ENCODE peak calls at places on chromosome 17, in six cellular contexts. One of them, this sample, is unnamed.
A peak's percentile ranks its signal among the peaks of the same experiment; 100 is the strongest.

GRCh38 chr17:4598776-4599504 is 14.6 kb downstream of the SMTNL2 start:
- DNase-seq in epithelial cell of esophagus: no peak
- DNase-seq in testis: peak; percentile 69
- DNase-seq in esophagus squamous epithelium: no peak
- DNase-seq in stomach: no peak
- DNase-seq in dorsolateral prefrontal cortex: no peak
- DNase-seq in this sample: no peak

GRCh38 chr17:66543526-66543925 is 241.1 kb downstream of the PRKCA start:
- DNase-seq in epithelial cell of esophagus: no peak
- DNase-seq in testis: no peak
- DNase-seq in esophagus squamous epithelium: no peak
- DNase-seq in stomach: no peak
- DNase-seq in dorsolateral prefrontal cortex: no peak
- DNase-seq in this sample: no peak

GRCh38 chr17:32483451-32484019 is 3.3 kb upstream of the CDK5R1 start:
- DNase-seq in epithelial cell of esophagus: peak; percentile 74
- DNase-seq in testis: peak; percentile 87
- DNase-seq in esophagus squamous epithelium: no peak
- DNase-seq in stomach: peak; percentile 42
- DNase-seq in dorsolateral prefrontal cortex: peak; percentile 83
- DNase-seq in this sample: no peak

GRCh38 chr17:65202833-65203571 is 65.8 kb downstream of the RGS9 start:
- DNase-seq in epithelial cell of esophagus: no peak
- DNase-seq in testis: no peak
- DNase-seq in esophagus squamous epithelium: no peak
- DNase-seq in stomach: no peak
- DNase-seq in dorsolateral prefrontal cortex: no peak
- DNase-seq in this sample: no peak

GRCh38 chr17:45675012-45675411 is 109.1 kb upstream of the CRHR1 start:
- DNase-seq in epithelial cell of esophagus: no peak
- DNase-seq in testis: no peak
- DNase-seq in esophagus squamous epithelium: no peak
- DNase-seq in stomach: no peak
- DNase-seq in dorsolateral prefrontal cortex: no peak
- DNase-seq in this sample: no peak

GRCh38 chr17:2704890-2705248 is 6.7 kb downstream of the CLUH start:
- DNase-seq in epithelial cell of esophagus: no peak
- DNase-seq in testis: no peak
- DNase-seq in esophagus squamous epithelium: no peak
- DNase-seq in stomach: no peak
- DNase-seq in dorsolateral prefrontal cortex: no peak
- DNase-seq in this sample: no peak

GRCh38 chr17:79622201-79622601 is 11.3 kb upstream of the RBFOX3 start:
- DNase-seq in epithelial cell of esophagus: no peak
- DNase-seq in testis: peak; percentile 11
- DNase-seq in esophagus squamous epithelium: no peak
- DNase-seq in stomach: no peak
- DNase-seq in dorsolateral prefrontal cortex: peak; percentile 22
- DNase-seq in this sample: no peak

GRCh38 chr17:28646039-28646754 is 1.2 kb upstream of the BLTP2 start:
- DNase-seq in epithelial cell of esophagus: no peak
- DNase-seq in testis: peak; percentile 74
- DNase-seq in esophagus squamous epithelium: no peak
- DNase-seq in stomach: no peak
- DNase-seq in dorsolateral prefrontal cortex: no peak
- DNase-seq in this sample: no peak

GRCh38 chr17:30292490-30292858 is 730 bp upstream of the BLMH start:
- DNase-seq in epithelial cell of esophagus: no peak
- DNase-seq in testis: no peak
- DNase-seq in esophagus squamous epithelium: no peak
- DNase-seq in stomach: no peak
- DNase-seq in dorsolateral prefrontal cortex: no peak
- DNase-seq in this sample: no peak

GRCh38 chr17:6823011-6823442 is 8.5 kb downstream of the TEKT1 start:
- DNase-seq in epithelial cell of esophagus: peak; percentile 65
- DNase-seq in testis: no peak
- DNase-seq in esophagus squamous epithelium: no peak
- DNase-seq in stomach: no peak
- DNase-seq in dorsolateral prefrontal cortex: no peak
- DNase-seq in this sample: no peak

GRCh38 chr17:79997004-79997673 is 38.5 kb downstream of the TBC1D16 start:
- DNase-seq in epithelial cell of esophagus: no peak
- DNase-seq in testis: no peak
- DNase-seq in esophagus squamous epithelium: peak; percentile 18
- DNase-seq in stomach: no peak
- DNase-seq in dorsolateral prefrontal cortex: no peak
- DNase-seq in this sample: peak; percentile 30

GRCh38 chr17:11996722-11997146 is 541 bp downstream of the ZNF18 start:
- DNase-seq in epithelial cell of esophagus: peak; percentile 41
- DNase-seq in testis: peak; percentile 50
- DNase-seq in esophagus squamous epithelium: peak; percentile 35
- DNase-seq in stomach: peak; percentile 44
- DNase-seq in dorsolateral prefrontal cortex: peak; percentile 57
- DNase-seq in this sample: peak; percentile 31

GRCh38 chr17:17493249-17493985 is 2.8 kb downstream of the RASD1 start:
- DNase-seq in epithelial cell of esophagus: peak; percentile 33
- DNase-seq in testis: peak; percentile 62
- DNase-seq in esophagus squamous epithelium: no peak
- DNase-seq in stomach: peak; percentile 67
- DNase-seq in dorsolateral prefrontal cortex: peak; percentile 61
- DNase-seq in this sample: no peak

GRCh38 chr17:58911741-58912343 is 156.2 kb downstream of the PPM1E start:
- DNase-seq in epithelial cell of esophagus: no peak
- DNase-seq in testis: peak; percentile 41
- DNase-seq in esophagus squamous epithelium: no peak
- DNase-seq in stomach: no peak
- DNase-seq in dorsolateral prefrontal cortex: no peak
- DNase-seq in this sample: no peak

GRCh38 chr17:76417499-76418143 is 33.2 kb downstream of the SPHK1 start:
- DNase-seq in epithelial cell of esophagus: no peak
- DNase-seq in testis: no peak
- DNase-seq in esophagus squamous epithelium: no peak
- DNase-seq in stomach: no peak
- DNase-seq in dorsolateral prefrontal cortex: no peak
- DNase-seq in this sample: no peak

GRCh38 chr17:29243792-29244191 is 2.9 kb upstream of the CRYBA1 start:
- DNase-seq in epithelial cell of esophagus: no peak
- DNase-seq in testis: peak; percentile 39
- DNase-seq in esophagus squamous epithelium: no peak
- DNase-seq in stomach: no peak
- DNase-seq in dorsolateral prefrontal cortex: no peak
- DNase-seq in this sample: no peak

GRCh38 chr17:8188408-8188839 is 1.6 kb downstream of the BORCS6 start:
- DNase-seq in epithelial cell of esophagus: no peak
- DNase-seq in testis: no peak
- DNase-seq in esophagus squamous epithelium: no peak
- DNase-seq in stomach: no peak
- DNase-seq in dorsolateral prefrontal cortex: no peak
- DNase-seq in this sample: no peak

GRCh38 chr17:49381033-49381432 is 19.0 kb upstream of the ZNF652 start:
- DNase-seq in epithelial cell of esophagus: no peak
- DNase-seq in testis: no peak
- DNase-seq in esophagus squamous epithelium: no peak
- DNase-seq in stomach: no peak
- DNase-seq in dorsolateral prefrontal cortex: no peak
- DNase-seq in this sample: no peak
- H3K4me3 ChIP-seq in epithelial cell of esophagus: no peak overlapping the region
- H3K4me3 ChIP-seq in testis: no peak overlapping the region
- H3K4me3 ChIP-seq in esophagus squamous epithelium: no peak overlapping the region
- H3K4me3 ChIP-seq in stomach: no peak overlapping the region
- H3K4me3 ChIP-seq in dorsolateral prefrontal cortex: no peak overlapping the region
- H3K4me3 ChIP-seq in this sample: no peak overlapping the region

DNA sequence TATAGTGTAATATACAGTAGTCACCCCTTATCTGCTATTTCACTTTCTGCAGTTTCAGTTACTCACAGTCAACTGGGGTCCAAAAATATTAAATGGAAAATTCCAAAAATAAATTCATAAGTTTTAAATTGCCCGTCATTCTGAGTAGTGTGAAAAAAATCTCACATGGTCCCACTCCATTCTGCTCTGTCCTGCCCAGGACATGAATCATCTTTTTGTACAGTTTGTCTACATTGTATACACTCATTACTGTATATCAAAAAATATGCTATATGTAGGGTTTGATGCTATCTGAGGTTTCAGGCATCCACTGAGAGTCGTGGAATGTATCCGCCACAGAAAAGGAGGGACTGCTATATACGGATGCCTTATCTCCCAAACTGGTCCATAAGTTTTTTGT is 16.0 kb upstream of the APPBP2 start:
- DNase-seq in epithelial cell of esophagus: peak; percentile 51
- DNase-seq in testis: no peak
- DNase-seq in esophagus squamous epithelium: no peak
- DNase-seq in stomach: no peak
- DNase-seq in dorsolateral prefrontal cortex: no peak
- DNase-seq in this sample: no peak
- TF ChIP-seq CTCF in epithelial cell of esophagus: no peak
- TF ChIP-seq CTCF in testis: no peak
- TF ChIP-seq CTCF in esophagus squamous epithelium: no peak
- TF ChIP-seq CTCF in stomach: no peak
- TF ChIP-seq CTCF in dorsolateral prefrontal cortex: no peak
- TF ChIP-seq CTCF in this sample: no peak

GRCh38 chr17:81396278-81396721 is 1.0 kb downstream of the BAHCC1 start:
- DNase-seq in epithelial cell of esophagus: no peak
- DNase-seq in testis: no peak
- DNase-seq in esophagus squamous epithelium: no peak
- DNase-seq in stomach: no peak
- DNase-seq in dorsolateral prefrontal cortex: no peak
- DNase-seq in this sample: no peak

GRCh38 chr17:81395600-81396277 is 482 bp downstream of the BAHCC1 start:
- DNase-seq in epithelial cell of esophagus: no peak
- DNase-seq in testis: no peak
- DNase-seq in esophagus squamous epithelium: no peak
- DNase-seq in stomach: no peak
- DNase-seq in dorsolateral prefrontal cortex: no peak
- DNase-seq in this sample: no peak

GRCh38 chr17:81398170-81398854 is 3.1 kb downstream of the BAHCC1 start:
- DNase-seq in epithelial cell of esophagus: peak; percentile 58
- DNase-seq in testis: no peak
- DNase-seq in esophagus squamous epithelium: no peak
- DNase-seq in stomach: no peak
- DNase-seq in dorsolateral prefrontal cortex: no peak
- DNase-seq in this sample: no peak

GRCh38 chr17:81397314-81398169 is 2.3 kb downstream of the BAHCC1 start:
- DNase-seq in epithelial cell of esophagus: peak; percentile 73
- DNase-seq in testis: no peak
- DNase-seq in esophagus squamous epithelium: no peak
- DNase-seq in stomach: peak; percentile 74
- DNase-seq in dorsolateral prefrontal cortex: no peak
- DNase-seq in this sample: no peak

DNA sequence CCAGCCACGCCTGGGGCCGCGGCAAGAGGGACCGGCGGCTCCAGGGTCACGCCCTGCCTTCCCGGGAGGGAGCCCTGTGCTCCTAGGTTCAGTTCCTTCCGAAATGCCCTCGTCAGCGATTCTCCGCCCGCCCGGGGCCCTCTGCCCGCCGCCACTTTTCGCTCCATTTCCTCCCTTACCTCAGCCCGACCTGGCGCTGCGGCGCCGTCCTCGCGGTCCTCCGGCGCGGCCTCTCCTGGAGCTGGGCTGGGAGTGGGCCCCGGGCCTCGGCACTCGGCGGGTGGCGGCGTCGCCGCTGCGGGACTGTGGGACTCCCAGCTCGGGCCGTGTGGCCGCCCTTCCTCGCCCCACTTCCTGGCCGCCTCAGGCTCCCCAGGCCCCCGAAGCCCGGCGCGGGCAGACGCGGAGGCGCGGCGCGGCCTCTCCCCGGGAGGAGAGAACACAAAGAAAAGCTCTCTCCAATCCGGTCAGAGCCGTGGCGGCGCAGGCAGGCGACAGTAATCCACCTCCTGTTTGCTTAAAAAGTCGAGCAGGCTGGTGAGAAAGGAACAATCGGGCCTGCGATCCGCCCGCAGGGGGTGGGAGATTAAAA is 1.6 kb downstream of the BAHCC1 start:
- DNase-seq in epithelial cell of esophagus: peak; percentile 58
- DNase-seq in testis: no peak
- DNase-seq in esophagus squamous epithelium: no peak
- DNase-seq in stomach: peak; percentile 56
- DNase-seq in dorsolateral prefrontal cortex: no peak
- DNase-seq in this sample: no peak
- H3K4me3 ChIP-seq in epithelial cell of esophagus: peak overlapping the region; percentile 60
- H3K4me3 ChIP-seq in testis: peak overlapping the region; percentile 65
- H3K4me3 ChIP-seq in esophagus squamous epithelium: peak overlapping the region; percentile 62
- H3K4me3 ChIP-seq in stomach: peak overlapping the region; percentile 78
- H3K4me3 ChIP-seq in dorsolateral prefrontal cortex: peak overlapping the region; percentile 66
- H3K4me3 ChIP-seq in this sample: no peak overlapping the region

GRCh38 chr17:41910701-41911391 is 7.9 kb downstream of the ACLY start:
- DNase-seq in epithelial cell of esophagus: peak; percentile 86
- DNase-seq in testis: no peak
- DNase-seq in esophagus squamous epithelium: no peak
- DNase-seq in stomach: no peak
- DNase-seq in dorsolateral prefrontal cortex: no peak
- DNase-seq in this sample: no peak
- TF ChIP-seq CTCF in epithelial cell of esophagus: no peak
- TF ChIP-seq CTCF in testis: no peak
- TF ChIP-seq CTCF in esophagus squamous epithelium: no peak
- TF ChIP-seq CTCF in stomach: no peak
- TF ChIP-seq CTCF in dorsolateral prefrontal cortex: no peak
- TF ChIP-seq CTCF in this sample: no peak

DNA sequence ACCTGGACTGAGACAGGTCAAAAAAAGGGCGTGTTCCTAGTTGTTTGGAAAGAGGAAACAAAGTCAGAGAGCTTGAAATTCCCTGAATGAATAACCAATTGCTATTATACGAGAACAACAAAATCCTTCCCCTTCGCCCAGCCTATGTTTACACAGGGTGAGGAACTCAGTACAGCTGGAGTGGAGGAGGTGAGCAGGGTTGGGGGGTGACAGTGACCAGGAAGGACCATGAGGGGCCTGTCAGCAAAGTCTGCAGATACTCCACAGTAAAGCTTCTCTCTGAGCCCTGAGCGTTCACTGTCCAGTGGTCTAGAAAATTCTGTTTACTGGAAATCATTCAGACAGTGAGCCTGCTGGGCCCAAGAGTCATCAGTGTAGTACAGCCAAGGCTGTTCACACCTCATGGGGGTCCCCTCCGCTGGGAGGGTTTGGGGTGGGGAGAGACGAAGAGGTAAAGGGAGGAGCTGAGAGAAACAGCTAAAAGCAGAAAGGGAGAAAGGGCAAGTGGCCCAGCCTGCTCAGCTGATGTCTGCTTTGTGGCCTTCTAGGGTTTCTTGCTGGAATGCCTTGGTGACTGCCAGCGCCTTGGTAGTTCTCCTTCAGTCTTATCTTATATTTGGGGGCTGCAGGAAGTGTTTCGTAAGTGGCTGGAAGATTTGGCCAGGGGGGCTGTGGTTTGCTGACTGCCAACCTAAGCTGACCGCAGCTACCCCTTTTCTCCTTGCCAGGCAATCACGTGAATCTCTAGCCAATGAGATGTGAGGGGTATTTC is 5.7 kb downstream of the DUSP3 start:
- DNase-seq in epithelial cell of esophagus: no peak
- DNase-seq in testis: no peak
- DNase-seq in esophagus squamous epithelium: no peak
- DNase-seq in stomach: no peak
- DNase-seq in dorsolateral prefrontal cortex: no peak
- DNase-seq in this sample: no peak
- H3K4me3 ChIP-seq in epithelial cell of esophagus: no peak overlapping the region
- H3K4me3 ChIP-seq in testis: no peak overlapping the region
- H3K4me3 ChIP-seq in esophagus squamous epithelium: no peak overlapping the region
- H3K4me3 ChIP-seq in stomach: no peak overlapping the region
- H3K4me3 ChIP-seq in dorsolateral prefrontal cortex: no peak overlapping the region
- H3K4me3 ChIP-seq in this sample: no peak overlapping the region

GRCh38 chr17:44326867-44327444 is 2.3 kb upstream of the SLC25A39 start:
- DNase-seq in epithelial cell of esophagus: peak; percentile 98
- DNase-seq in testis: peak; percentile 99
- DNase-seq in esophagus squamous epithelium: peak; percentile 77
- DNase-seq in stomach: peak; percentile 97
- DNase-seq in dorsolateral prefrontal cortex: peak; percentile 98
- DNase-seq in this sample: peak; percentile 89
- TF ChIP-seq CTCF in epithelial cell of esophagus: no peak
- TF ChIP-seq CTCF in testis: peak; percentile 9
- TF ChIP-seq CTCF in esophagus squamous epithelium: peak; percentile 46
- TF ChIP-seq CTCF in stomach: no peak
- TF ChIP-seq CTCF in dorsolateral prefrontal cortex: no peak
- TF ChIP-seq CTCF in this sample: no peak

This sample was measured in GM12864.